ENCODE peak calls at places on chromosomes 1 and 21, in nine cellular contexts. H, I, B, J, Y, G, T, A and S are unnamed samples.

GRCh38 chr1:153032073-153032472 is 1.1 kb downstream of the SPRR1B start:
- DNase-seq in H (no peak), I (no peak), B (no peak), J (no peak), Y (no peak), G (no peak), T (no peak), A (no peak), S (no peak)

GRCh38 chr1:121483961-121484424 is 299.2 kb downstream of the SRGAP2C start:
- DNase-seq in H (peak; percentile 16), I (peak; percentile 87), B (no peak), J (no peak), Y (peak; percentile 11), G (no peak), T (peak; percentile 0), A (no peak), S (no peak)

GRCh38 chr1:43107664-43108063 is 64.4 kb downstream of the EBNA1BP2 start:
- DNase-seq in H (no peak), I (no peak), B (no peak), J (no peak), Y (no peak), G (no peak), T (no peak), A (no peak), S (no peak)

GRCh38 chr1:172976222-172977041 is 74.3 kb downstream of the TNFSF18 start:
- DNase-seq in H (no peak), I (peak; percentile 95), B (peak; percentile 73), J (no peak), Y (no peak), G (no peak), T (peak; percentile 96), A (no peak), S (no peak)

GRCh38 chr1:183318433-183318832 is 99.7 kb downstream of the NMNAT2 start:
- DNase-seq in H (peak; percentile 85), I (peak; percentile 95), B (peak; percentile 74), J (peak; percentile 68), Y (no peak), G (peak; percentile 87), T (peak; percentile 74), A (no peak), S (no peak)

GRCh38 chr1:107897428-107898339 is 67.3 kb downstream of the VAV3 start:
- DNase-seq in H (no peak), I (no peak), B (no peak), J (no peak), Y (peak; percentile 31), G (no peak), T (no peak), A (no peak), S (no peak)

GRCh38 chr1:151616505-151616849 is 4.6 kb downstream of the SNX27 start:
- DNase-seq in H (no peak), I (peak; percentile 54), B (no peak), J (no peak), Y (no peak), G (no peak), T (no peak), A (no peak), S (no peak)

GRCh38 chr1:76687324-76688018 is 179.8 kb upstream of the ST6GALNAC5 start:
- DNase-seq in H (no peak), I (no peak), B (peak; percentile 19), J (no peak), Y (no peak), G (no peak), T (no peak), A (no peak), S (no peak)

GRCh38 chr21:41924355-41924754 is 29.5 kb downstream of the C2CD2 start:
- DNase-seq in H (no peak), I (peak; percentile 70), B (no peak), J (no peak), Y (no peak), G (no peak), T (no peak), A (no peak), S (no peak)

GRCh38 chr1:111236806-111237205 is 9.3 kb downstream of the CHI3L2 start:
- DNase-seq in H (no peak), I (no peak), B (no peak), J (no peak), Y (no peak), G (no peak), T (no peak), A (no peak), S (no peak)

GRCh38 chr1:228437424-228437823 is 20.8 kb upstream of the TRIM17 start:
- DNase-seq in H (no peak), I (no peak), B (no peak), J (no peak), Y (no peak), G (no peak), T (no peak), A (no peak), S (no peak)

GRCh38 chr1:94866178-94866822 is 46.1 kb downstream of the SLC44A3 start:
- DNase-seq in H (no peak), I (peak; percentile 39), B (no peak), J (no peak), Y (no peak), G (no peak), T (peak; percentile 71), A (no peak), S (peak; percentile 37)

GRCh38 chr21:15199940-15200339 is 135.1 kb upstream of the NRIP1 start:
- DNase-seq in H (no peak), I (no peak), B (no peak), J (no peak), Y (no peak), G (no peak), T (no peak), A (no peak), S (no peak)

GRCh38 chr1:53553734-53554509 is 94.7 kb downstream of the DMRTB1 start:
- DNase-seq in H (no peak), I (no peak), B (no peak), J (peak; percentile 16), Y (no peak), G (peak; percentile 12), T (no peak), A (no peak), S (no peak)

GRCh38 chr1:54180666-54181360 is 19.0 kb downstream of the CYB5RL start:
- DNase-seq in H (no peak), I (no peak), B (no peak), J (no peak), Y (no peak), G (no peak), T (no peak), A (no peak), S (no peak)

GRCh38 chr1:26322042-26322331 is 4.2 kb downstream of the CD52 start:
- DNase-seq in H (no peak), I (no peak), B (no peak), J (peak; percentile 61), Y (no peak), G (no peak), T (no peak), A (no peak), S (no peak)

GRCh38 chr21:26844258-26845065 is 747 bp downstream of the ADAMTS1 start:
- DNase-seq in H (no peak), I (peak; percentile 59), B (peak; percentile 36), J (peak; percentile 72), Y (no peak), G (peak; percentile 72), T (no peak), A (no peak), S (peak; percentile 75)

GRCh38 chr1:63322944-63323865 is 838 bp downstream of the FOXD3 start:
- DNase-seq in H (no peak), I (no peak), B (no peak), J (peak; percentile 73), Y (no peak), G (peak; percentile 29), T (no peak), A (peak; percentile 19), S (no peak)

GRCh38 chr1:10724948-10725852 is 71.2 kb downstream of the CASZ1 start:
- DNase-seq in H (peak; percentile 29), I (peak; percentile 18), B (peak; percentile 34), J (no peak), Y (no peak), G (peak; percentile 79), T (peak; percentile 13), A (no peak), S (no peak)

GRCh38 chr1:78054559-78054958 is 8.8 kb downstream of the GIPC2 start:
- DNase-seq in H (no peak), I (peak; percentile 43), B (no peak), J (no peak), Y (no peak), G (no peak), T (no peak), A (no peak), S (no peak)

GRCh38 chr1:202143011-202143767 is 1.3 kb downstream of the ARL8A start:
- DNase-seq in H (no peak), I (peak; percentile 23), B (no peak), J (no peak), Y (no peak), G (peak; percentile 68), T (no peak), A (no peak), S (peak; percentile 45)

GRCh38 chr1:19113362-19114092 is 96.5 kb downstream of the UBR4 start:
- DNase-seq in H (no peak), I (peak; percentile 33), B (peak; percentile 15), J (peak; percentile 53), Y (peak; percentile 45), G (no peak), T (no peak), A (no peak), S (no peak)

GRCh38 chr1:215082532-215083407 is at the start of gene KCNK2:
- DNase-seq in H (no peak), I (no peak), B (no peak), J (peak; percentile 72), Y (no peak), G (no peak), T (no peak), A (no peak), S (no peak)

GRCh38 chr1:182122265-182122664 is 60.8 kb upstream of the ZNF648 start:
- DNase-seq in H (no peak), I (no peak), B (no peak), J (no peak), Y (no peak), G (no peak), T (no peak), A (no peak), S (no peak)

GRCh38 chr1:4397196-4397595 is 257.2 kb upstream of the AJAP1 start:
- DNase-seq in H (no peak), I (no peak), B (no peak), J (no peak), Y (no peak), G (no peak), T (no peak), A (no peak), S (peak; percentile 37)

GRCh38 chr1:230750576-230750975 is 3.4 kb downstream of the CAPN9 start:
- DNase-seq in H (no peak), I (no peak), B (no peak), J (no peak), Y (no peak), G (no peak), T (no peak), A (no peak), S (no peak)

GRCh38 chr1:55428944-55429931 is 214.1 kb upstream of the USP24 start:
- DNase-seq in H (peak; percentile 99), I (peak; percentile 99), B (peak; percentile 79), J (no peak), Y (no peak), G (peak; percentile 81), T (peak; percentile 96), A (no peak), S (no peak)